ENCODE peak calls at places on chromosomes 3 and 15, in seven cellular contexts. H is endothelial cell, B is HCT116, G is gastrocnemius medialis, E is HFFc6, A is nephron progenitor cell, P is dorsolateral prefrontal cortex. I is an unnamed sample.

GRCh38 chr15:91950631-91951384 is 97.3 kb downstream of the SLCO3A1 start:
- DNase-seq in H (no peak), B (no peak), G (no peak), E (no peak), A (no peak), P (no peak), I (no peak)

GRCh38 chr15:91965501-91966180 is 112.1 kb downstream of the SLCO3A1 start:
- DNase-seq in H (no peak), B (peak; percentile 27), G (no peak), E (peak; percentile 54), A (no peak), P (no peak), I (no peak)

GRCh38 chr15:69903476-69904295 is 194.0 kb downstream of the TLE3 start:
- DNase-seq in H (no peak), B (no peak), G (no peak), E (peak; percentile 11), A (no peak), P (no peak), I (no peak)

GRCh38 chr3:139339219-139339906 is 4.5 kb upstream of the MRPS22 start:
- DNase-seq in H (no peak), B (no peak), G (no peak), E (peak; percentile 38), A (no peak), P (no peak), I (no peak)

GRCh38 chr3:69204315-69204957 is 82.0 kb upstream of the LMOD3 start:
- DNase-seq in H (no peak), B (no peak), G (no peak), E (no peak), A (no peak), P (no peak), I (no peak)

GRCh38 chr3:42071720-42072582 is 19.2 kb upstream of the TRAK1 start:
- DNase-seq in H (no peak), B (no peak), G (peak; percentile 74), E (peak; percentile 70), A (no peak), P (peak; percentile 76), I (peak; percentile 86)

GRCh38 chr15:76930831-76931396 is 635 bp upstream of the RCN2 start:
- DNase-seq in H (no peak), B (no peak), G (no peak), E (no peak), A (no peak), P (no peak), I (no peak)

GRCh38 chr3:169846458-169847193 is 23.1 kb downstream of the LRRC31 start:
- DNase-seq in H (no peak), B (peak; percentile 8), G (no peak), E (peak; percentile 82), A (no peak), P (no peak), I (no peak)

GRCh38 chr3:128278761-128279593 is 125.7 kb downstream of the EEFSEC start:
- DNase-seq in H (peak; percentile 22), B (no peak), G (no peak), E (peak; percentile 80), A (peak; percentile 75), P (peak; percentile 61), I (peak; percentile 95)

GRCh38 chr3:126782554-126782953 is 78.5 kb downstream of the CHCHD6 start:
- DNase-seq in H (no peak), B (peak; percentile 78), G (no peak), E (peak; percentile 94), A (no peak), P (no peak), I (no peak)

GRCh38 chr3:42839616-42840015 is 30.4 kb downstream of the ACKR2 start:
- DNase-seq in H (peak; percentile 53), B (peak; percentile 63), G (no peak), E (peak; percentile 74), A (peak; percentile 34), P (peak; percentile 56), I (peak; percentile 80)

GRCh38 chr15:55343168-55343567 is 24.1 kb downstream of the PIGB start:
- DNase-seq in H (no peak), B (no peak), G (no peak), E (peak; percentile 24), A (no peak), P (no peak), I (no peak)

GRCh38 chr15:31392761-31393401 is 66.2 kb downstream of the KLF13 start:
- DNase-seq in H (no peak), B (no peak), G (no peak), E (no peak), A (peak; percentile 54), P (no peak), I (peak; percentile 83)

GRCh38 chr15:39919396-39919739 is 698 bp downstream of the GPR176 start:
- DNase-seq in H (peak; percentile 9), B (no peak), G (no peak), E (no peak), A (no peak), P (no peak), I (no peak)

GRCh38 chr15:49863431-49864205 is 242.8 kb downstream of the DTWD1 start:
- DNase-seq in H (no peak), B (no peak), G (no peak), E (peak; percentile 78), A (no peak), P (no peak), I (no peak)

GRCh38 chr3:177904661-177905060 is 631.6 kb upstream of the KCNMB2 start:
- DNase-seq in H (no peak), B (no peak), G (no peak), E (peak; percentile 62), A (no peak), P (no peak), I (no peak)

GRCh38 chr3:177905173-177905894 is 630.9 kb upstream of the KCNMB2 start:
- DNase-seq in H (no peak), B (no peak), G (no peak), E (peak; percentile 83), A (no peak), P (no peak), I (no peak)

GRCh38 chr3:177906573-177907229 is 629.5 kb upstream of the KCNMB2 start:
- DNase-seq in H (no peak), B (no peak), G (no peak), E (peak; percentile 5), A (no peak), P (no peak), I (no peak)

DNA sequence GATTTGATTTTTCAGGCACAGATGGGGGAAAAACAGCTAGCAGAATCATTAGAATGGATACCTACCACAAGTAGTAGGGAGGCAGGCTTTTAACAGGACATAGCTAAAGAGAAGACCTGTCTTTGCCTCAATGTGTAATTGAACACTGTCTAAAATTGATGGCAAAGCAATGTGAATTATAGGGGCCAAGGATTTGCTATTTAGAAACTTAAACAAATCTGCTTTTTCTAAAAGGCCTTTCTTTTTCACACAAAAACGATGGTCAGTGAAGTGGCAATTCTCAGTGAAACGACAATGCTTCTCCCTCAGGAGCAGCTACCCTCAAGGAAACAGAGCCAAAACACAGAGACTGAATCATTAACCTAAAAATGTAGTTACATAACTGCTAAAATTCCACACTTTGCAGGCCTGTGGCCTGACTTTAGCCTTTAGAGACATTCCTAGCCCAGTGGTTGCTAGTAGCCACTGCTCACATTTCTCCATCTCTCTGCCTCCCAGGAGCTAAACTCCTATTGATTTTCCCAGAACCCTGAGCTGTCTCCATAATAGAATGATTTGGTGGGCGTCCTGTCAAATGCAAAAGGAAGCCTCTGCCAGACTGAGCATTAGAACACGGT is 630.2 kb upstream of the KCNMB2 start:
- DNase-seq in H (no peak), B (no peak), G (no peak), E (peak; percentile 82), A (no peak), P (no peak), I (no peak)
- TF ChIP-seq CTCF in H (no peak), B (no peak), G (no peak), E (peak; percentile 21), A (no peak), P (no peak), I (no peak)

GRCh38 chr3:102224171-102224570 is 210.6 kb upstream of the ZPLD1 start:
- DNase-seq in H (peak; percentile 19), B (no peak), G (no peak), E (no peak), A (no peak), P (no peak), I (no peak)
- TF ChIP-seq CTCF in H (no peak), B (no peak), G (peak; percentile 25), E (peak; percentile 77), A (no peak), P (peak; percentile 32), I (peak; percentile 45)

DNA sequence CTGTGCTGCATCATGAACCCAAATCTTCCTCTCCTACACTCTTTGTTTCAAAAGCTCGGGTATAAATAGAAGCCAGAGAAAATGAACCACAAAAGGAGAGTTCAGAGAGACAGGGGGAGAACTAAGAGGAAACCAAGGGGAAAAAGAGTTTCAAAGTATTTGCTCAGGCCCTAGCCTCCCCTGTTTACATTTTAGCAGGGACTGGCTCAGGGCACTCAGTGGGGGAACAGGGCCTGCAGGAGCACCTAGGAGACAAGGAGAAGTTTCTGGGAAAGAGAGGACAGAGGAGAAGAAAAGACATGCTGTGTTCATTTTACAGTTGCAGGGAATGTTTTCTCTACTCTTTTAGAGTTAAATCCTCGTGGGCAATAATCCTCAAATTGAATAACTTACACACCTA is 8.5 kb upstream of the IL17RD start:
- DNase-seq in H (no peak), B (no peak), G (no peak), E (no peak), A (no peak), P (no peak), I (peak; percentile 51)
- TF ChIP-seq CTCF in H (no peak), B (no peak), G (no peak), E (no peak), A (no peak), P (no peak), I (no peak)

DNA sequence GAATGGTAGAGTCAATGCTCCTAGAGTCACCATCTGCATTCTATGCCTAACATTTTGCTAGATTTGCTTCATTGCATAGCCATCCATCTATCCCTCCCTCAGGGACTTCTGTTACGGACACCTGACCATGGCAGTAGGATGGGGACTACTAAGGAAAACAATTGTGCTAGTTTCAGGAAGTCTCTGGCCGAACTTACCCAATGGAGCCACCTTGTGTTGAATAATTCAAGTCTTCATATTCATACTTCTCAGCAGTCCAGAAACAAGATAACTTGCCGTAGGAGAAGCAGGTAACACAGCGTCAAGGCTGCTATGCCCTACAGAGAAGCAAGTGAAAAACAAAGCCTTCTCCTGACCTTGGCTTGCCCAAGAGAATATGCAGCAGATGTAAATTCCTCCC is 685.3 kb downstream of the GRM7 start:
- DNase-seq in H (no peak), B (peak; percentile 26), G (no peak), E (no peak), A (no peak), P (no peak), I (no peak)
- TF ChIP-seq CTCF in H (no peak), B (peak; percentile 21), G (no peak), E (no peak), A (no peak), P (no peak), I (peak; percentile 58)

GRCh38 chr15:48239334-48239733 is 33.2 kb downstream of the SLC12A1 start:
- DNase-seq in H (no peak), B (no peak), G (no peak), E (no peak), A (no peak), P (no peak), I (no peak)
- TF ChIP-seq CTCF in H (no peak), B (no peak), G (no peak), E (no peak), A (no peak), P (no peak), I (no peak)